ENCODE peak calls at places on chromosomes 6 and 20, in nine cellular contexts. B is HT1080, C is AG08395, Z is NCI-H2107, Y is endodermal cell, G is Ammon's horn, P is bronchial epithelial cell, T is lung microvascular endothelial cell, O is non-pigmented ciliary epithelial cell. F is an unnamed sample.

GRCh38 chr6:159720708-159721107 is 6.6 kb upstream of the WTAP start:
- DNase-seq in Y (peak), T (peak), O (no peak), Z (peak), P (peak), G (no peak), B (peak), C (no peak), F (no peak)

GRCh38 chr6:132395015-132395597 is 6.2 kb downstream of the MOXD1 start:
- DNase-seq in C (no peak), Z (no peak), P (no peak), B (no peak), G (no peak), Y (no peak), O (no peak), T (no peak), F (no peak)

GRCh38 chr6:37874726-37875125 is 55.2 kb downstream of the ZFAND3 start:
- DNase-seq in P (no peak), Y (no peak), Z (no peak), G (no peak), C (no peak), O (no peak), B (no peak), T (no peak), F (no peak)

GRCh38 chr6:143677891-143678737 is at the start of gene PHACTR2:
- DNase-seq in Y (peak), B (peak), C (peak), G (peak), T (peak), Z (no peak), O (no peak), P (peak), F (peak)

GRCh38 chr6:35691027-35691824 is 2.5 kb upstream of the FKBP5 start:
- DNase-seq in G (peak), Z (no peak), O (no peak), P (peak), B (no peak), T (no peak), C (peak), Y (no peak), F (no peak)

GRCh38 chr6:161415302-161415855 is 141.5 kb upstream of the AGPAT4 start:
- DNase-seq in Y (peak), B (no peak), C (no peak), T (no peak), G (no peak), P (no peak), O (no peak), Z (no peak), F (no peak)

GRCh38 chr20:61817061-61817460 is 248.6 kb downstream of the TAF4 start:
- DNase-seq in Y (no peak), T (no peak), C (no peak), B (no peak), P (no peak), Z (no peak), G (no peak), O (no peak), F (no peak)

GRCh38 chr6:139640453-139640852 is 266.0 kb upstream of the CITED2 start:
- DNase-seq in O (no peak), G (no peak), B (no peak), T (no peak), Y (no peak), C (no peak), P (no peak), Z (no peak), F (no peak)

GRCh38 chr20:63206878-63207277 is 9.1 kb downstream of the YTHDF1 start:
- DNase-seq in P (no peak), G (peak), C (peak), T (no peak), Z (no peak), Y (no peak), B (peak), O (no peak), F (no peak)

GRCh38 chr6:15254074-15254975 is 8.5 kb downstream of the JARID2 start:
- DNase-seq in B (no peak), T (peak), O (no peak), G (peak), Y (peak), P (peak), Z (no peak), C (no peak), F (no peak)

GRCh38 chr6:116316772-116317467 is 37.2 kb upstream of the TSPYL1 start:
- DNase-seq in Z (no peak), O (no peak), C (no peak), B (peak), P (no peak), G (no peak), Y (no peak), T (no peak), F (no peak)

GRCh38 chr6:41071501-41071922 is 644 bp downstream of the OARD1 start:
- DNase-seq in O (no peak), P (peak), T (no peak), Y (no peak), Z (no peak), G (peak), C (no peak), B (no peak), F (no peak)

GRCh38 chr6:44042261-44043035 is 84.8 kb downstream of the MRPL14 start:
- DNase-seq in B (no peak), O (no peak), Y (no peak), P (no peak), Z (no peak), C (no peak), T (no peak), G (no peak), F (no peak)

GRCh38 chr6:31402324-31403282 is 792 bp upstream of the MICA start:
- DNase-seq in O (no peak), B (peak), P (peak), T (no peak), G (peak), C (no peak), Z (no peak), Y (no peak), F (no peak)

GRCh38 chr6:125054331-125054730 is 92.1 kb downstream of the RNF217 start:
- DNase-seq in Y (no peak), G (peak), O (no peak), C (no peak), Z (no peak), P (no peak), B (no peak), T (no peak), F (no peak)

GRCh38 chr6:13304580-13305255 is 23.6 kb downstream of the TBC1D7 start:
- DNase-seq in P (peak), G (peak), O (no peak), Z (no peak), C (no peak), T (no peak), Y (peak), B (no peak), F (no peak)